ENCODE peak calls at places on chromosomes 13 and 19, in four cellular contexts. S is Panc1, B is prostate gland, A is breast epithelium. E is an unnamed sample. For H3K36me3, the result is how much of the 10 kb centered on the place peaks cover.

GRCh38 chr19:13026478-13026999 is 31.3 kb downstream of the NFIX start:
- DNase-seq in S (no peak), B (no peak), A (no peak), E (no peak)

GRCh38 chr13:113474179-113474578 is 16.3 kb downstream of the DCUN1D2 start:
- DNase-seq in S (no peak), B (no peak), A (peak), E (no peak)

GRCh38 chr13:40179882-40180281 is 486.6 kb downstream of the FOXO1 start:
- DNase-seq in S (no peak), B (no peak), A (no peak), E (no peak)

GRCh38 chr13:38159710-38160109 is 189.9 kb upstream of the UFM1 start:
- DNase-seq in S (no peak), B (no peak), A (no peak), E (no peak)

GRCh38 chr19:33301011-33301899 is 1.1 kb downstream of the CEBPA start:
- DNase-seq in S (no peak), B (peak), A (no peak), E (peak)

GRCh38 chr19:47511128-47511517 is 3.7 kb downstream of the NAPA start:
- DNase-seq in S (no peak), B (no peak), A (no peak), E (no peak)

GRCh38 chr19:1223018-1223855 is 14.6 kb downstream of the CBARP start:
- DNase-seq in S (no peak), B (no peak), A (no peak), E (no peak)

GRCh38 chr19:30358821-30359580 is 13.2 kb upstream of the ZNF536 start:
- DNase-seq in S (no peak), B (no peak), A (no peak), E (no peak)

GRCh38 chr13:46321494-46322225 is 65.4 kb downstream of the RUBCNL start:
- DNase-seq in S (peak), B (peak), A (peak), E (peak)

GRCh38 chr13:29571876-29572570 is 23.5 kb downstream of the SLC7A1 start:
- DNase-seq in S (no peak), B (no peak), A (no peak), E (no peak)

GRCh38 chr13:98826156-98826555 is 73.7 kb upstream of the SLC15A1 start:
- DNase-seq in S (no peak), B (no peak), A (no peak), E (no peak)

GRCh38 chr13:47932953-47933687 is 68.0 kb downstream of the SUCLA2 start:
- DNase-seq in S (no peak), B (no peak), A (no peak), E (no peak)

GRCh38 chr19:16571689-16572331 is 405 bp downstream of the SLC35E1 start:
- DNase-seq in S (no peak), B (peak), A (no peak), E (peak)

GRCh38 chr19:19409235-19410030 is 4.0 kb downstream of the GATAD2A start:
- DNase-seq in S (no peak), B (peak), A (no peak), E (peak)

GRCh38 chr19:1785310-1785709 is 26.8 kb downstream of the ATP8B3 start:
- DNase-seq in S (no peak), B (no peak), A (no peak), E (no peak)

GRCh38 chr13:19725320-19725719 is 57.4 kb downstream of the PSPC1 start:
- DNase-seq in S (no peak), B (no peak), A (no peak), E (no peak)

GRCh38 chr19:45882652-45883585 is 3.0 kb downstream of the IRF2BP1 start:
- DNase-seq in S (peak), B (peak), A (peak), E (peak)

GRCh38 chr19:13561461-13561860 is 55.2 kb upstream of the CACNA1A start:
- DNase-seq in S (no peak), B (no peak), A (no peak), E (no peak)

GRCh38 chr19:54208784-54209057 is 8.1 kb downstream of the RPS9 start:
- DNase-seq in S (no peak), B (no peak), A (no peak), E (no peak)
- TF ChIP-seq CTCF in S (no peak), B (no peak), A (no peak), E (no peak)

DNA sequence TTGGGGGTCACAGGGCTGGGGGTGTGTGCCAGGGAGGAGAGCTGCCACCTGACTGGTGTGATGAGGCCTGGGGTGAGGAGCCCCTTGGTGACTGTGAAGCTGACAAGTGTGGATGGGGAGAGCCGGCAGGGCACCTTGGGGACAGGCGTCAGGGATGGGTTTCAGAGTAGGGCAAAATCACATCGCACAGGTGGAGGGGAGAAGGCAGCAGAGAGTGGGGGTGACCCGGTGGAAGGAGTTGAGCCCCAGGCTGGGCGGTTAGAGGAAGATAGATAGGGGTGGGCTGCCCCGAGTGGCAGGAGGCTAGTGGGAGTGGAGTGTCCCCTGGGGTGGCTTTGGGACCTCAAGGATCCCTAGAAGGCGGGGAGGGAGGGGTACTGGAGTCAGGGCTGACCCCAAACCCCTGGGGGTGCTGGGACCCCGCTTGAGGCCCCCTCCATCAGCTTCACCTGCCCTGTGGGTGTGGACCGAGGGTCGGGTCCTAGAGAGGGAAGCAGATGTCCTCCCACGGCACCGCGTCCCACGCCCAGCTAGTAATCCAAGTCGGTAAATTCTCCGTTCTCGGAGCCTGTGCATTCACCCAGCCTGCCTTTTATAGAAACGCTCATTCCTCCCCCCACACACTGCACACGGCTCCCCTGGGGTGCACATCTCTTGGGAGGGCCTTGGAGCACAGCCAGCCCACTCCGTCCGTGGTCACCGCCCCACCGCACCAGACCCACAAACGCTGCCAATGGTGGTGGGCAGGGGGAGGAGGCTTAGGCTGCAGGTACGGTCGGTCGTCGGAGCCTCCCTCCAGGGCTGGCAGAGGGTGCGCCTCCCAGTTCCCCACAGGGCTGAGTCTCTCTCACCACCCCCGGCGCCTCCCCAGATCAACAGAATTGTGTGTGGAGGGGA is 2.4 kb downstream of the CTXN1 start:
- DNase-seq in S (no peak), B (no peak), A (no peak), E (peak)
- TF ChIP-seq POLR2AphosphoS5 in S (peak), B (no peak), A (no peak), E (no peak)

DNA sequence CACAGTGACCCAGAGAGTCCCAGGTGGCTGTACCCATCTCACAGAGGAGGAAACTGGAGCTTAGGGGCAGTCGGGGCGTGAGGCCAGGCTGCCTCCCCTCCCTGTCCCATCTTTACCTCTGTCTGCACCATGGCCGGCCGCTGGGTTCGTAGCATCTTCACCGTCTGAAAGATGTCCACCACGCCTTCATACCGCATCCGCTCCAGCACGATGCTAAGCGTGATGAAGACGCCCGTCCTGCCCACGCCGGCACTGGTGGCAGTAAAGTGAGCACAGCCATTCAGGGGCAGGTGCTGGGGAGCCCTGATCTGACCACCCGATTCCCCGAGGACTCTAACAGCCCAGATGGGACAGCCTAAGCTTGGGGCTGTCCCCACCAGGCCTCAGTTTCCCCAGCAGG is 132.8 kb downstream of the PTPRS start:
- DNase-seq in S (no peak), B (no peak), A (no peak), E (no peak)
- H3K36me3 ChIP-seq in S (under half), B (under half), A (under half), E (under half)

GRCh38 chr13:21625366-21625765 is 21.4 kb upstream of the MICU2 start:
- DNase-seq in S (no peak), B (no peak), A (no peak), E (no peak)
- TF ChIP-seq CTCF in S (peak), B (peak), A (peak), E (peak)

DNA sequence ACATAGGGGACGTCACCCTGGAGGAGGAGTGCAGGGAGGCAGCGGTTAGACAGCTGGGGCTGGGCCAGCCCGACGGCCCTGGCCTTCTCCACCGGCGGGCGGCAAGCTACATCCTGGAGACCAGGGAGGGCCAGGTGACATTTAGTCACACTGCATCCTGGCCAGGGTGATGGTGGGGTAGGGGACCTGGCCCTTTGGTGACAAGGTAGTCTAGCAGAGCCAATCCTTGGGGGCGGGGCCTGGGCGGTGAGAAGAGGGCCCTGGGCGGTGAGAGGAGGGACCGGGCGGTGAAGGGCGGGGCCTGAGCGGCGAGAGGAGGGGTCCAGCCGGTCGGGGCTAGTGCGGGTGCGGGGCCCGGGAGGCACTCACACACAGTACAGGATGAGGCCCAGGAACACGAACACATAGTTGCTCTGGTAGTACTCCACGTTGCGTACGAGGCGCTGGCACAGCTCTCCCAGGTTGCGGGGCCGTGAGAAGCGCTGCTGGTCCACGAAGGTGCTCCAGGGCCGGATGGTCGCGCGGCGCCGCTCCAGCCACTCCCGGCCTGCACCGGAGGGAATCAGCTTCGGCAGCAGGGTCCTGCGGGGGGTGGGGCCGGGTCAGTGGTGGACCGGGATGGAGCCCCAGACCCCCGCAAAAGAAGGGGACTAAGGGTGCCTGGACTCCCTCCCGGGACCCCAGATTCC is 610 bp downstream of the RABAC1 start:
- DNase-seq in S (no peak), B (peak), A (peak), E (peak)
- TF ChIP-seq POLR2AphosphoS5 in S (no peak), B (peak), A (peak), E (peak)

DNA sequence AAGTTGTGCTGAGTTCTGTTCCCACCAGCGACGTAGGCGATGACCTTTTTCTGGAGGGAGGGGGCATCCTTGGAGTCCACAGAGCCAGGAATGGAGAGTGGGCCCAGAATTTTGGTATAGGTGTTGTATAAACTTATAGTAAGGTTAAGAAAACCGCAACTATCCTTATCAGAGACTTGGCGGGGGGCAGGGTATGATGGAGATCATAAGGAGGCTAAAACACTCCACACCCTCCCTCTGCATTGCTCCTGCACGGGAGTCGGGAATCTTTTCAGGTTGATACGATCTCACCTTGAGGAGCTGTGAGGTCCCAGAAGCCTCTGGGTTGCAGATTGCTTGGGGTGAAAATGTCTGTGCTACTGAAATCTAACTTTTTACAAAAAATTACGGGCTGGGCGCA is 6.3 kb upstream of the CEACAM19 start:
- DNase-seq in S (no peak), B (no peak), A (no peak), E (no peak)
- H3K36me3 ChIP-seq in S (under half), B (under half), A (under half), E (under half)

GRCh38 chr13:50911051-50911690 is 1.6 kb downstream of the RNASEH2B start:
- DNase-seq in S (no peak), B (no peak), A (no peak), E (no peak)
- TF ChIP-seq CTCF in S (no peak), B (no peak), A (no peak), E (no peak)

DNA sequence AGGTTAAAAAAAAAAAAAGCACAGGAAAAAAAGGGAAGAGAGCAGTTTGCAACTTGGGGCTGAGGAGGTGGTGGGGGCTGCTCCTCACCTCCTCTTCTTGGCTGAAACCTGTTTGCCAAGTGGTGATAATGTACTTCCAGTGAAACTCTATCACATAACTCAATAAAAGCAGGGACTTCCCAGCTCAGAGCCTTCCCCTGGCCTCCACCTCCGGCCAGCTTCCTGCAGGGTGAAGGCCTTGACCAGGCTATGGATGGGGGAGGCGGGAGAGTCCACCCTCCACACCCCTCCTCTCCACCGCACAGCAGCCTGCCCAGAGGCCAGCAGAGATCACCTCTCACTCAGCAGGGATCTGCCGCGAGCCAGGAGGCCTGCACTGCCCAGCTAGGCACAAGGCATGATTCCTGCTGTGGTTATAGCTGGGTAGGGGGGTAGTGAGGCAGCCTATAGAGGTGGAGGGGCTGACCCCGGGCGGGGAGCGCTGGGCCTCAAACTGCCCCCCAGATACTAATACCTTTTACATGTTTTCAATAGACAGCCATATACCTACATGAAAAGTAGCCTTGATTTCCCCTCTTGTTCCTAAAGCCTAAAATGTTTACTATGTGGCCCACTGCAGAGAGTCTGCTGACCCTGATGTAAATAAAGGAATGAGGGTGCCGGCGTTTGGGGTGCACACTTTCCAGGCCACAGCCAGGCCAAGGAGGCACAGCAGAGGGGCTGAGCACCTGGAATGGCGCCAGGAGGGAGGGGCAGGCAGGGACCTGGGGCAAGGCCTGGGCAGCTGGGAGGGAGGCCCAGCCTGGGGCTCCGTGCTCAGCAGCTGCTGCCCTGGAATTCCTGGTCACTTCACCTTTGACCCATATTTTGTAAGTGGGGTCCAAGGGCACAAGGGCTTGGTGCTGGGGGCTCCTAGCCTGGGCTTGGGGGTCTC is 10.3 kb downstream of the ZNF787 start:
- DNase-seq in S (no peak), B (no peak), A (no peak), E (peak)
- TF ChIP-seq POLR2AphosphoS5 in S (peak), B (peak), A (no peak), E (peak)

GRCh38 chr19:8254286-8255001 is 45.3 kb downstream of the CERS4 start:
- DNase-seq in S (no peak), B (no peak), A (no peak), E (no peak)

GRCh38 chr19:8256276-8257051 is 47.3 kb downstream of the CERS4 start:
- DNase-seq in S (no peak), B (no peak), A (no peak), E (no peak)

GRCh38 chr19:8255426-8256125 is 46.4 kb downstream of the CERS4 start:
- DNase-seq in S (no peak), B (no peak), A (no peak), E (no peak)

GRCh38 chr19:8259142-8259921 is 48.8 kb downstream of the CD320 start:
- DNase-seq in S (no peak), B (no peak), A (no peak), E (peak)

DNA sequence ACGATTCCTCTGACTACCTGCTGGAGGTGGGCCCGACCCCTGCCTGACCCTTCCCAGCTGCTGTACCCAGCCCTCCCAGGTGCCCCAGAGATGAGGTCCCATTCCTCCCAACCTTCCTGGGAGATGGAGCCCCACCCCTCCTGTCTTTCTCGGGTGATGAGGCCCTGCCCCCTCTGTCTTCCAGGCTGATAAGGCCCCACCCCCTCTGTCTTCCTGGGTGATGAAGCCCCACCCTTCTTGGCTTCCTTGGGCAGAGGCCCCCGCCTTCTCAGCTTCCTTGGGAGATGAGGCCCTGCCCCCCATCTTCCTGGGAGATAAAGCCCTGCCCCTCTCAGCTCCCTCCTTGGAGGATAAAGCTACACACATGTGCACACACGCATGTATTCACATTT is 47.9 kb downstream of the CERS4 start:
- DNase-seq in S (no peak), B (no peak), A (no peak), E (no peak)
- H3K36me3 ChIP-seq in S (under half), B (under half), A (under half), E (under half)

E was measured in spleen.